ENCODE peak calls at places on chromosomes 7 and 10, in four cellular contexts. Q is H1, G is H9, L is mesendoderm. Z is an unnamed sample.

GRCh38 chr10:121222842-121223241 is 371.7 kb downstream of the WDR11 start:
- DNase-seq in Q (no peak), G (no peak), L (no peak), Z (no peak)

GRCh38 chr7:87541648-87542047 is 59.0 kb downstream of the ABCB1 start:
- DNase-seq in Q (no peak), G (no peak), L (no peak), Z (no peak)

GRCh38 chr10:30182191-30183075 is 123.0 kb upstream of the JCAD start:
- DNase-seq in Q (no peak), G (no peak), L (peak), Z (peak)

GRCh38 chr10:116769791-116770190 is 27.4 kb upstream of the HSPA12A start:
- DNase-seq in Q (no peak), G (no peak), L (no peak), Z (peak)

GRCh38 chr10:5942471-5942870 is 34.9 kb downstream of the IL15RA start:
- DNase-seq in Q (no peak), G (no peak), L (no peak), Z (no peak)

GRCh38 chr10:73785721-73786511 is 510 bp downstream of the ZSWIM8 start:
- DNase-seq in Q (no peak), G (peak), L (peak), Z (peak)

GRCh38 chr10:57723305-57723704 is 544.4 kb downstream of the IPMK start:
- DNase-seq in Q (no peak), G (no peak), L (peak), Z (no peak)

GRCh38 chr10:88033793-88034192 is 170.4 kb downstream of the PTEN start:
- DNase-seq in Q (no peak), G (peak), L (peak), Z (no peak)

GRCh38 chr7:37113661-37114355 is 334.9 kb downstream of the ELMO1 start:
- DNase-seq in Q (no peak), G (no peak), L (no peak), Z (no peak)

GRCh38 chr7:35599061-35599460 is 95.9 kb downstream of the HERPUD2 start:
- DNase-seq in Q (no peak), G (no peak), L (no peak), Z (no peak)

GRCh38 chr7:131011976-131012375 is 278.0 kb upstream of the KLF14 start:
- DNase-seq in Q (no peak), G (no peak), L (no peak), Z (peak)

GRCh38 chr7:80680159-80680903 is 41.9 kb downstream of the CD36 start:
- DNase-seq in Q (no peak), G (no peak), L (no peak), Z (no peak)

GRCh38 chr7:280461-280860 is 9.5 kb upstream of the FOXL3 start:
- DNase-seq in Q (no peak), G (no peak), L (no peak), Z (no peak)

GRCh38 chr10:130230611-130231010 is 94.4 kb downstream of the GLRX3 start:
- DNase-seq in Q (no peak), G (peak), L (no peak), Z (no peak)

GRCh38 chr7:80785961-80786360 is 132.9 kb downstream of the SEMA3C start:
- DNase-seq in Q (no peak), G (no peak), L (no peak), Z (peak)

GRCh38 chr10:71684356-71685173 is 35.0 kb downstream of the C10orf105 start:
- DNase-seq in Q (no peak), G (no peak), L (peak), Z (no peak)

GRCh38 chr10:116868722-116869121 is 19.4 kb downstream of the ENO4 start:
- DNase-seq in Q (no peak), G (no peak), L (no peak), Z (no peak)

GRCh38 chr7:30406664-30407425 is 71.7 kb downstream of the NOD1 start:
- DNase-seq in Q (no peak), G (no peak), L (no peak), Z (no peak)

GRCh38 chr7:36215017-36215621 is 62.1 kb downstream of the EEPD1 start:
- DNase-seq in Q (no peak), G (peak), L (peak), Z (no peak)

GRCh38 chr10:18880530-18880929 is 168.1 kb upstream of the MALRD1 start:
- DNase-seq in Q (peak), G (peak), L (peak), Z (no peak)

GRCh38 chr10:12644380-12645144 is 295.2 kb downstream of the CAMK1D start:
- DNase-seq in Q (no peak), G (no peak), L (no peak), Z (no peak)

GRCh38 chr7:159122276-159122675 is 22.4 kb downstream of the VIPR2 start:
- DNase-seq in Q (no peak), G (peak), L (no peak), Z (no peak)

GRCh38 chr10:119290301-119291036 is 83.1 kb downstream of the GRK5 start:
- DNase-seq in Q (no peak), G (no peak), L (peak), Z (no peak)

DNA sequence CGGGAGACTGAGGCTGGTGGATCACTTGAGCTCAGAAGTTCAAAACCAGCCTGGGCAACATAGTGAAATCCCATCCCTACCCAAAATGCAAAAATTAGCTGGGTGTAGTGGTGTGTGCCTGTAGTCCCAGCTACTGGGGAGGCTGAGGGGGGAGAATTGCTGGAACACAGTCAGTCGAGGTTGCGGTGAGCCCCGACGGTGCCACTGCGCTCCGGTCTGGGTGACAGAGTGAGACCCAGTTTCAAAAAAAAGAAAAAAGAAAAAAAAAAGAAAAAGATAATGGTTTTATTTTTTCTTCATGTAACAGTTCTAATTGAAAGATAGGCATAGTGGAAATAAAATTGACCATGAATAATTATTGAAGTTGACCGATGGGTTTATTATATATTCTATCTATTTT is 99.9 kb downstream of the SUGCT start:
- DNase-seq in Q (no peak), G (no peak), L (no peak), Z (no peak)
- H3K9ac ChIP-seq in Q (no peak), G (no peak), L (no peak), Z (no peak)

GRCh38 chr10:62978417-62978955 is 154.6 kb upstream of the NRBF2 start:
- DNase-seq in Q (no peak), G (no peak), L (no peak), Z (no peak)
- H4K5ac ChIP-seq in Q (no peak), G (no peak), L (no peak), Z (no peak)

GRCh38 chr7:50637725-50638643 is 72.8 kb upstream of the DDC start:
- DNase-seq in Q (no peak), G (no peak), L (no peak), Z (peak)
- H3K56ac ChIP-seq in Q (no peak), G (no peak), L (no peak), Z (no peak)

DNA sequence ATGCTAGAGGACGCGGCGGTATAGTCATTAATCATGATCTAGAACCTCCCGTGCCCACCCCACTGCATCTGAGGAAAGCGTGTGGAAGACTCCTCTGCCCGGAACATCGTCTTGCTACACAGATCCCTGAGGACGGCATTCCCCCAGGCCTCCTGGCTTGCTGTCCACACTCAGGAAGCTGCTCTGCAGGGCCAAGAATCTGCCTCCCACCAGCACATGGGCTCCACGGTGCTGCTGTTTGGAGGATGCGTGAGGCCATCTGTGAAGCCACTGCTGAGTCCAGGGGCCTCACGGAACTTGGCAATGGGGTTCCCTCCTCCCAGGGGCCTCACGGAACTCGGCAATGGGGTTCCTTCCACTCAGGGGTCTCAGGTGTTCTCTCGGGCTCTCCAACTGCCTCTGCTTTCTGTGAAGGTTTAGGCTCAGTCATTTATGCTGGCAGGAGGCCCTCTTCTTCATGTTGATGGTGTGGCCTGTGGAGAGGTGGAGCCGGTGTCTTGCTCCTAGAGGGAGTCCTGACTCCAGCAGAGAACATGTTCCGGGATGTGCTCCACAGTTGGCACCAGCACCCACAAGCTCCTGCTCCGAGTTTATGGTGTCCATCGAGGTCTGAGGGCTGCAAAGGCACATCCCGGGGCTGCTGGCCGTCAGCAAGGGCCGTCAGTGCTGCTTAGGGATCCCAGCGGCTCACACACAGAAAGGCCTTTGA is 273.3 kb downstream of the DNAJB6 start:
- DNase-seq in Q (no peak), G (no peak), L (no peak), Z (no peak)
- H3K9ac ChIP-seq in Q (no peak), G (no peak), L (no peak), Z (no peak)

GRCh38 chr7:9608560-9608959 is 1175.2 kb downstream of the NXPH1 start:
- DNase-seq in Q (no peak), G (no peak), L (no peak), Z (no peak)
- H4K5ac ChIP-seq in Q (no peak), G (no peak), L (no peak), Z (no peak)

DNA sequence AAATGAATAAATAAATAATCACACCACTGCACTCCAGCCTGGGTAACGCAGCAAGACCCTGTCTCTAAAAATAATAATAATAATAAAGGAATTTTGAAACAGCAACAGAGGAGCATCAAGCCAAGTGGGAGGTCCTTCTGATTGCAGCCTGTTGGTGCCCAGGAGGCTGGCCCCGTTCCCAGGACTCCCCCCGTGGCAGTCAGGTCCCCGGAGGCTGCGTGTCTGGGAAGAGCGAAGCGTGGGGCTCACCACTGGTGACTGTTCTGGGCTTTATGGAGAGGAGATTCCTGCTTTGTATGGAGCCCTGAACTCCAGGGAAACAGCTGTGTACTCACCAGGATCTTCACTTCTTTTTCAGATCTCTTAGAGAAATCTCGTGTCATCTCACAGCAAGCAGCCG is 19.3 kb upstream of the MYH16 start:
- DNase-seq in Q (no peak), G (no peak), L (no peak), Z (no peak)
- H3K56ac ChIP-seq in Q (no peak), G (no peak), L (no peak), Z (no peak)

GRCh38 chr10:133091316-133091715 is 3.6 kb downstream of the ADGRA1 start:
- DNase-seq in Q (no peak), G (no peak), L (no peak), Z (no peak)

GRCh38 chr10:133095586-133095985 is 7.9 kb downstream of the ADGRA1 start:
- DNase-seq in Q (no peak), G (no peak), L (no peak), Z (no peak)

GRCh38 chr10:133094286-133094685 is 6.6 kb downstream of the ADGRA1 start:
- DNase-seq in Q (no peak), G (no peak), L (no peak), Z (no peak)

GRCh38 chr10:133094866-133095265 is 7.1 kb downstream of the ADGRA1 start:
- DNase-seq in Q (no peak), G (no peak), L (no peak), Z (no peak)

GRCh38 chr10:133093291-133093690 is 5.6 kb downstream of the ADGRA1 start:
- DNase-seq in Q (no peak), G (no peak), L (no peak), Z (no peak)
- H3K9ac ChIP-seq in Q (no peak), G (no peak), L (no peak), Z (no peak)

GRCh38 chr7:111265394-111265793 is 174.5 kb downstream of the LRRN3 start:
- DNase-seq in Q (no peak), G (no peak), L (no peak), Z (no peak)
- H4K5ac ChIP-seq in Q (no peak), G (no peak), L (no peak), Z (no peak)

GRCh38 chr10:53356616-53357349 is 584.2 kb upstream of the MBL2 start:
- DNase-seq in Q (no peak), G (no peak), L (no peak), Z (no peak)
- H3K56ac ChIP-seq in Q (no peak), G (no peak), L (peak), Z (no peak)

GRCh38 chr7:85699482-85699881 is 512.6 kb upstream of the SEMA3D start:
- DNase-seq in Q (no peak), G (no peak), L (no peak), Z (no peak)

GRCh38 chr7:85693326-85693725 is 506.5 kb upstream of the SEMA3D start:
- DNase-seq in Q (no peak), G (no peak), L (no peak), Z (no peak)

GRCh38 chr7:85695041-85695990 is 508.5 kb upstream of the SEMA3D start:
- DNase-seq in Q (no peak), G (no peak), L (no peak), Z (peak)
- H3K9ac ChIP-seq in Q (no peak), G (no peak), L (no peak), Z (no peak)